ENCODE peak calls at places on chromosome 22, in seven cellular contexts. S is body of pancreas, G is ovary, A is breast epithelium, L is tibial artery, D is psoas muscle, I is A673. F is an unnamed sample.

GRCh38 chr22:39959640-39960447 is at the start of gene TMA7B:
- DNase-seq in S (no peak), G (no peak), A (no peak), L (no peak), D (no peak), I (peak), F (peak)

GRCh38 chr22:41833369-41834004 is 582 bp downstream of the SREBF2 start:
- DNase-seq in S (peak), G (peak), A (peak), L (peak), D (peak), I (peak), F (peak)

GRCh38 chr22:46802608-46803027 is 40.2 kb downstream of the TBC1D22A start:
- DNase-seq in S (no peak), G (no peak), A (peak), L (peak), D (no peak), I (no peak), F (peak)

GRCh38 chr22:29031236-29031982 is 30.2 kb downstream of the C22orf31 start:
- DNase-seq in S (peak), G (peak), A (peak), L (peak), D (peak), I (peak), F (peak)

GRCh38 chr22:42769574-42770447 is 49.1 kb upstream of the A4GALT start:
- DNase-seq in S (peak), G (peak), A (no peak), L (peak), D (peak), I (no peak), F (no peak)

GRCh38 chr22:19022755-19023154 is 86.7 kb upstream of the PRODH start:
- DNase-seq in S (no peak), G (no peak), A (no peak), L (no peak), D (no peak), I (no peak), F (no peak)

GRCh38 chr22:19086417-19086816 is 35.8 kb downstream of the DGCR2 start:
- DNase-seq in S (no peak), G (no peak), A (no peak), L (peak), D (no peak), I (no peak), F (no peak)

GRCh38 chr22:48683640-48684039 is 1144.0 kb downstream of the BRD1 start:
- DNase-seq in S (no peak), G (no peak), A (no peak), L (no peak), D (no peak), I (no peak), F (no peak)

GRCh38 chr22:43796567-43796966 is 15.5 kb downstream of the EFCAB6 start:
- DNase-seq in S (no peak), G (no peak), A (no peak), L (no peak), D (no peak), I (peak), F (no peak)

GRCh38 chr22:50269573-50270301 is 443 bp downstream of the MAPK11 start:
- DNase-seq in S (no peak), G (no peak), A (no peak), L (no peak), D (no peak), I (peak), F (no peak)

GRCh38 chr22:50270302-50271010 is at the start of gene MAPK11:
- DNase-seq in S (peak), G (peak), A (no peak), L (peak), D (peak), I (peak), F (no peak)

GRCh38 chr22:50268655-50269113 is 1.5 kb downstream of the MAPK11 start:
- DNase-seq in S (peak), G (peak), A (no peak), L (no peak), D (no peak), I (no peak), F (no peak)

GRCh38 chr22:50266994-50267393 is 3.2 kb downstream of the MAPK11 start:
- DNase-seq in S (no peak), G (no peak), A (no peak), L (no peak), D (no peak), I (no peak), F (no peak)

GRCh38 chr22:50267591-50268390 is 2.4 kb downstream of the MAPK11 start:
- DNase-seq in S (peak), G (peak), A (peak), L (peak), D (peak), I (peak), F (no peak)
- H3K4me3 ChIP-seq in S (no peak), G (peak), A (peak), L (peak), D (peak), I (peak), F (no peak)

GRCh38 chr22:24337894-24338645 is 67.4 kb downstream of the SPECC1L start:
- DNase-seq in S (no peak), G (no peak), A (no peak), L (no peak), D (no peak), I (no peak), F (no peak)
- H3K27ac ChIP-seq in S (no peak), G (no peak), A (no peak), L (no peak), D (peak), I (no peak), F (peak)

GRCh38 chr22:22424210-22424800 is 84.2 kb downstream of the ZNF280B start:
- DNase-seq in S (no peak), G (no peak), A (no peak), L (no peak), D (no peak), I (no peak), F (no peak)

GRCh38 chr22:22425783-22426624 is 82.5 kb downstream of the ZNF280B start:
- DNase-seq in S (no peak), G (no peak), A (no peak), L (no peak), D (no peak), I (no peak), F (no peak)

GRCh38 chr22:22424956-22425355 is 83.6 kb downstream of the ZNF280B start:
- DNase-seq in S (no peak), G (no peak), A (no peak), L (no peak), D (no peak), I (no peak), F (no peak)

GRCh38 chr22:22423681-22424080 is 84.9 kb downstream of the ZNF280B start:
- DNase-seq in S (no peak), G (no peak), A (no peak), L (no peak), D (no peak), I (no peak), F (no peak)

DNA sequence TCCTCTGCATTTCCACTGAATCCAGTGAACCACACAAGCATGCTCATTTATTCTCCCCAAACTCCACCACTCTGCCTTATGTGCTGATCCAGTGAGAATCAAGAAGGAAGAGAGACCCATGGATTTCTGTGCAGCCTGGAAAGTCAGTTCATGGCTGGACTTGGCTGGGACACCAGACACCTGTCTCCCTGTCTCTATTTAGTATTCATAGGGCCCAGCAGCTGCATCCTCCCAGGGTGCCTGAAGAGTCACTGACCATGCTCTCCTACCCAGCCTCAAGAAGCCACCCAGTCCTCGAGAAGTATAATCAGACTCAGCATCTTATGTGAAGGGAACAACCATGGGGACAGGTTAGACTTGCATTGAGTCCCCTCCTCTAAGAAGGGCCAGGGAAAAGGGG is 83.2 kb downstream of the ZNF280B start:
- DNase-seq in S (no peak), G (no peak), A (no peak), L (no peak), D (no peak), I (no peak), F (no peak)
- H3K4me3 ChIP-seq in S (no peak), G (no peak), A (no peak), L (no peak), D (no peak), I (no peak), F (no peak)

DNA sequence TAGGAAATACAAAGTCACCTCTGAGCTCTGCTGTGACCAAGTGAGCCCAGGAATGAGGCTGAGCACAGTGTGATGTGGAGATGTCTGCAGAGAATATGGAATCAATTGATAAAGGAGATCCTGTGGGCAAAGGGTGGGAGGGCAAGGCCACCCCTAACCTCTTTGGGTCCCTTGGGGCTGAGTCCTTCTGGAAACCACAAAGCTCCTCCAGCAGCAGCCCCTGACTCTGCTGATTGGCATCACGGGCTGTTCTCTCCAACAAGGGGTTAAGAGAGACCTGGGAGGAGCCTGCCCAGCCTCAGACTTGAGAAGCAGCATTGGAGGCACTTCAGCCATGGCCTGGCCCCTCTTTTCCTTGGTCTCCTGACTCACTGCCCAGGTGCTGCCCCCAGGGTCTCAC is 49.7 kb downstream of the GGTLC2 start:
- DNase-seq in S (no peak), G (no peak), A (no peak), L (no peak), D (no peak), I (no peak), F (no peak)
- H3K27ac ChIP-seq in S (peak), G (no peak), A (no peak), L (no peak), D (no peak), I (no peak), F (no peak)

F was measured in left lung.